ENCODE peak calls at places on chromosome 16, in nine cellular contexts. One of them, this sample, is unnamed.
A peak's percentile ranks its signal among the peaks of the same experiment; 100 is the strongest.

GRCh38 chr16:698911-699671 is 6.5 kb downstream of the FBXL16 start:
- DNase-seq in HT-29: no peak
- DNase-seq in activated CD4-positive, alpha-beta T cell treated with anti-CD3 and anti-CD28 coated beads, Interleukin-2, amount 50 U/mL, for 48 hours: no peak
- DNase-seq in left lung: no peak
- DNase-seq in ovary: no peak
- DNase-seq in AML-193: no peak
- DNase-seq in GM23338: no peak
- DNase-seq in A172: no peak
- DNase-seq in NCI-H146: no peak
- DNase-seq in this sample: no peak

GRCh38 chr16:66364117-66364958 is 2.2 kb upstream of the CDH5 start:
- DNase-seq in HT-29: no peak
- DNase-seq in activated CD4-positive, alpha-beta T cell treated with anti-CD3 and anti-CD28 coated beads, Interleukin-2, amount 50 U/mL, for 48 hours: no peak
- DNase-seq in left lung: no peak
- DNase-seq in ovary: peak; percentile 75
- DNase-seq in AML-193: no peak
- DNase-seq in GM23338: no peak
- DNase-seq in A172: no peak
- DNase-seq in NCI-H146: peak; percentile 20
- DNase-seq in this sample: no peak

GRCh38 chr16:75061677-75062076 is 54.9 kb downstream of the LDHD start:
- DNase-seq in HT-29: no peak
- DNase-seq in activated CD4-positive, alpha-beta T cell treated with anti-CD3 and anti-CD28 coated beads, Interleukin-2, amount 50 U/mL, for 48 hours: no peak
- DNase-seq in left lung: no peak
- DNase-seq in ovary: peak; percentile 30
- DNase-seq in AML-193: no peak
- DNase-seq in GM23338: no peak
- DNase-seq in A172: no peak
- DNase-seq in NCI-H146: no peak
- DNase-seq in this sample: no peak

GRCh38 chr16:84423416-84423837 is 55.1 kb downstream of the ATP2C2 start:
- DNase-seq in HT-29: peak; percentile 48
- DNase-seq in activated CD4-positive, alpha-beta T cell treated with anti-CD3 and anti-CD28 coated beads, Interleukin-2, amount 50 U/mL, for 48 hours: no peak
- DNase-seq in left lung: no peak
- DNase-seq in ovary: no peak
- DNase-seq in AML-193: peak; percentile 25
- DNase-seq in GM23338: peak; percentile 69
- DNase-seq in A172: peak; percentile 70
- DNase-seq in NCI-H146: no peak
- DNase-seq in this sample: peak; percentile 11

GRCh38 chr16:70481929-70482536 is 27.6 kb downstream of the FCSK start:
- DNase-seq in HT-29: no peak
- DNase-seq in activated CD4-positive, alpha-beta T cell treated with anti-CD3 and anti-CD28 coated beads, Interleukin-2, amount 50 U/mL, for 48 hours: no peak
- DNase-seq in left lung: no peak
- DNase-seq in ovary: no peak
- DNase-seq in AML-193: no peak
- DNase-seq in GM23338: no peak
- DNase-seq in A172: peak; percentile 40
- DNase-seq in NCI-H146: no peak
- DNase-seq in this sample: no peak

GRCh38 chr16:83675136-83675535 is 132.6 kb upstream of the HSBP1 start:
- DNase-seq in HT-29: no peak
- DNase-seq in activated CD4-positive, alpha-beta T cell treated with anti-CD3 and anti-CD28 coated beads, Interleukin-2, amount 50 U/mL, for 48 hours: no peak
- DNase-seq in left lung: no peak
- DNase-seq in ovary: no peak
- DNase-seq in AML-193: no peak
- DNase-seq in GM23338: peak; percentile 7
- DNase-seq in A172: no peak
- DNase-seq in NCI-H146: no peak
- DNase-seq in this sample: no peak

GRCh38 chr16:30382398-30383015 is at the start of gene SEPTIN1:
- DNase-seq in HT-29: no peak
- DNase-seq in activated CD4-positive, alpha-beta T cell treated with anti-CD3 and anti-CD28 coated beads, Interleukin-2, amount 50 U/mL, for 48 hours: peak; percentile 81
- DNase-seq in left lung: no peak
- DNase-seq in ovary: no peak
- DNase-seq in AML-193: no peak
- DNase-seq in GM23338: no peak
- DNase-seq in A172: no peak
- DNase-seq in NCI-H146: no peak
- DNase-seq in this sample: peak; percentile 40

GRCh38 chr16:8634991-8635736 is 13.7 kb downstream of the METTL22 start:
- DNase-seq in HT-29: peak; percentile 26
- DNase-seq in activated CD4-positive, alpha-beta T cell treated with anti-CD3 and anti-CD28 coated beads, Interleukin-2, amount 50 U/mL, for 48 hours: no peak
- DNase-seq in left lung: no peak
- DNase-seq in ovary: no peak
- DNase-seq in AML-193: no peak
- DNase-seq in GM23338: peak; percentile 87
- DNase-seq in A172: no peak
- DNase-seq in NCI-H146: no peak
- DNase-seq in this sample: no peak

GRCh38 chr16:23171234-23171948 is 11.2 kb upstream of the SCNN1G start:
- DNase-seq in HT-29: no peak
- DNase-seq in activated CD4-positive, alpha-beta T cell treated with anti-CD3 and anti-CD28 coated beads, Interleukin-2, amount 50 U/mL, for 48 hours: no peak
- DNase-seq in left lung: no peak
- DNase-seq in ovary: no peak
- DNase-seq in AML-193: no peak
- DNase-seq in GM23338: no peak
- DNase-seq in A172: peak; percentile 33
- DNase-seq in NCI-H146: no peak
- DNase-seq in this sample: no peak

GRCh38 chr16:28623172-28623711 is 13.4 kb upstream of the SULT1A1 start:
- DNase-seq in HT-29: peak; percentile 49
- DNase-seq in activated CD4-positive, alpha-beta T cell treated with anti-CD3 and anti-CD28 coated beads, Interleukin-2, amount 50 U/mL, for 48 hours: peak; percentile 68
- DNase-seq in left lung: peak; percentile 66
- DNase-seq in ovary: no peak
- DNase-seq in AML-193: peak; percentile 11
- DNase-seq in GM23338: peak; percentile 36
- DNase-seq in A172: no peak
- DNase-seq in NCI-H146: peak; percentile 97
- DNase-seq in this sample: no peak

GRCh38 chr16:16095646-16096045 is 127.6 kb downstream of the ABCC6 start:
- DNase-seq in HT-29: no peak
- DNase-seq in activated CD4-positive, alpha-beta T cell treated with anti-CD3 and anti-CD28 coated beads, Interleukin-2, amount 50 U/mL, for 48 hours: no peak
- DNase-seq in left lung: no peak
- DNase-seq in ovary: no peak
- DNase-seq in AML-193: no peak
- DNase-seq in GM23338: no peak
- DNase-seq in A172: no peak
- DNase-seq in NCI-H146: no peak
- DNase-seq in this sample: no peak

GRCh38 chr16:57892041-57892440 is 78.9 kb downstream of the CNGB1 start:
- DNase-seq in HT-29: no peak
- DNase-seq in activated CD4-positive, alpha-beta T cell treated with anti-CD3 and anti-CD28 coated beads, Interleukin-2, amount 50 U/mL, for 48 hours: no peak
- DNase-seq in left lung: no peak
- DNase-seq in ovary: no peak
- DNase-seq in AML-193: no peak
- DNase-seq in GM23338: no peak
- DNase-seq in A172: peak; percentile 81
- DNase-seq in NCI-H146: no peak
- DNase-seq in this sample: no peak